ENCODE peak calls at places on chromosome X, in seven cellular contexts. A is SJSA1, G is H7, P is NCI-H2227 treated with DMSO at 0.1 percent for 48 hours, M is epithelial cell of esophagus, Y is NCI-H2081, S is GM20000. C is an unnamed sample.

GRCh38 chrX:74179936-74180454 is 124.0 kb upstream of the ZCCHC13 start:
- DNase-seq in A (no peak), G (no peak), P (no peak), M (no peak), Y (no peak), S (no peak), C (no peak)

GRCh38 chrX:19728083-19728648 is 159.2 kb downstream of the SH3KBP1 start:
- DNase-seq in A (no peak), G (no peak), P (no peak), M (peak), Y (no peak), S (no peak), C (no peak)

GRCh38 chrX:68177542-68177941 is 255.8 kb downstream of the OPHN1 start:
- DNase-seq in A (no peak), G (no peak), P (no peak), M (peak), Y (no peak), S (no peak), C (no peak)

GRCh38 chrX:73668779-73669178 is 105.8 kb downstream of the CHIC1 start:
- DNase-seq in A (no peak), G (no peak), P (no peak), M (no peak), Y (no peak), S (no peak), C (no peak)

GRCh38 chrX:119516157-119516702 is 48.0 kb downstream of the SLC25A5 start:
- DNase-seq in A (peak), G (peak), P (peak), M (peak), Y (peak), S (peak), C (peak)

GRCh38 chrX:110032534-110033161 is 29.7 kb downstream of the TMEM164 start:
- DNase-seq in A (no peak), G (no peak), P (no peak), M (peak), Y (peak), S (no peak), C (no peak)

GRCh38 chrX:138754861-138755260 is 43.3 kb upstream of the FGF13 start:
- DNase-seq in A (no peak), G (no peak), P (no peak), M (peak), Y (no peak), S (no peak), C (no peak)

GRCh38 chrX:111095974-111096870 is at the start of gene PAK3:
- DNase-seq in A (peak), G (peak), P (peak), M (peak), Y (peak), S (no peak), C (no peak)

GRCh38 chrX:79413009-79413408 is 45.9 kb upstream of the ITM2A start:
- DNase-seq in A (no peak), G (peak), P (no peak), M (peak), Y (no peak), S (peak), C (no peak)

GRCh38 chrX:22053486-22053885 is 21.4 kb downstream of the PHEX start:
- DNase-seq in A (no peak), G (no peak), P (no peak), M (peak), Y (no peak), S (no peak), C (no peak)

GRCh38 chrX:53421772-53422090 is 723 bp downstream of the SMC1A start:
- DNase-seq in A (no peak), G (no peak), P (no peak), M (no peak), Y (no peak), S (no peak), C (no peak)

GRCh38 chrX:153401133-153401764 is at the start of gene PNMA6E:
- DNase-seq in A (no peak), G (no peak), P (no peak), M (no peak), Y (no peak), S (no peak), C (no peak)

GRCh38 chrX:11445540-11445939 is 152.3 kb downstream of the AMELX start:
- DNase-seq in A (no peak), G (no peak), P (no peak), M (no peak), Y (no peak), S (no peak), C (no peak)

GRCh38 chrX:13899607-13900006 is 82.7 kb upstream of the GPM6B start:
- DNase-seq in A (no peak), G (no peak), P (no peak), M (peak), Y (peak), S (no peak), C (no peak)

GRCh38 chrX:40145001-40145631 is 47.4 kb upstream of the BCOR start:
- DNase-seq in A (no peak), G (peak), P (no peak), M (peak), Y (no peak), S (peak), C (no peak)

GRCh38 chrX:39841604-39842003 is 256.2 kb downstream of the BCOR start:
- DNase-seq in A (no peak), G (peak), P (no peak), M (no peak), Y (no peak), S (no peak), C (no peak)

GRCh38 chrX:2572740-2573139 is 72.0 kb upstream of the DHRSX start:
- DNase-seq in A (peak), G (peak), P (no peak), M (peak), Y (no peak), S (no peak), C (no peak)

GRCh38 chrX:71871367-71871766 is 39.3 kb upstream of the NHSL2 start:
- DNase-seq in A (no peak), G (no peak), P (no peak), M (peak), Y (no peak), S (no peak), C (no peak)

GRCh38 chrX:153881281-153881680 is 4.7 kb downstream of the L1CAM start:
- DNase-seq in A (no peak), G (peak), P (no peak), M (no peak), Y (no peak), S (no peak), C (no peak)

GRCh38 chrX:41250867-41251266 is 83.1 kb upstream of the DDX3X start:
- DNase-seq in A (no peak), G (no peak), P (no peak), M (no peak), Y (no peak), S (no peak), C (no peak)

GRCh38 chrX:38052096-38052495 is 45.7 kb downstream of the SYTL5 start:
- DNase-seq in A (peak), G (no peak), P (no peak), M (peak), Y (no peak), S (no peak), C (no peak)

GRCh38 chrX:71099736-71100135 is 4.1 kb downstream of the FOXO4 start:
- DNase-seq in A (no peak), G (peak), P (no peak), M (no peak), Y (no peak), S (no peak), C (no peak)

C was measured in GM06990.